ENCODE peak calls at places on chromosome 14, in seven cellular contexts. One of them, this sample, is unnamed.

GRCh38 chr14:96104469-96105057 is 65.4 kb downstream of the C14orf132 start:
- DNase-seq in NCI-H1048: no peak
- DNase-seq in HCEC 1CT: peak
- DNase-seq in stimulated activated CD4-positive, alpha-beta T cell treated with anti-CD3 and anti-CD28 coated beads, Interleukin-1b, Interleukin-23, amount 100 ng/mL, for 48 hours: no peak
- DNase-seq in GM12891: no peak
- DNase-seq in hepatocyte: peak
- DNase-seq in pancreas: peak
- DNase-seq in this sample: no peak

GRCh38 chr14:64478634-64479250 is 13.4 kb downstream of the AKAP5 start:
- DNase-seq in NCI-H1048: no peak
- DNase-seq in HCEC 1CT: no peak
- DNase-seq in stimulated activated CD4-positive, alpha-beta T cell treated with anti-CD3 and anti-CD28 coated beads, Interleukin-1b, Interleukin-23, amount 100 ng/mL, for 48 hours: no peak
- DNase-seq in GM12891: no peak
- DNase-seq in hepatocyte: no peak
- DNase-seq in pancreas: no peak
- DNase-seq in this sample: no peak

GRCh38 chr14:75702606-75703261 is 41.7 kb downstream of the TTLL5 start:
- DNase-seq in NCI-H1048: no peak
- DNase-seq in HCEC 1CT: no peak
- DNase-seq in stimulated activated CD4-positive, alpha-beta T cell treated with anti-CD3 and anti-CD28 coated beads, Interleukin-1b, Interleukin-23, amount 100 ng/mL, for 48 hours: no peak
- DNase-seq in GM12891: no peak
- DNase-seq in hepatocyte: no peak
- DNase-seq in pancreas: no peak
- DNase-seq in this sample: no peak

GRCh38 chr14:50835280-50835679 is 4.3 kb upstream of the NIN start:
- DNase-seq in NCI-H1048: no peak
- DNase-seq in HCEC 1CT: no peak
- DNase-seq in stimulated activated CD4-positive, alpha-beta T cell treated with anti-CD3 and anti-CD28 coated beads, Interleukin-1b, Interleukin-23, amount 100 ng/mL, for 48 hours: no peak
- DNase-seq in GM12891: no peak
- DNase-seq in hepatocyte: no peak
- DNase-seq in pancreas: no peak
- DNase-seq in this sample: no peak

GRCh38 chr14:45089813-45090212 is 5.9 kb downstream of the PRPF39 start:
- DNase-seq in NCI-H1048: no peak
- DNase-seq in HCEC 1CT: peak
- DNase-seq in stimulated activated CD4-positive, alpha-beta T cell treated with anti-CD3 and anti-CD28 coated beads, Interleukin-1b, Interleukin-23, amount 100 ng/mL, for 48 hours: peak
- DNase-seq in GM12891: no peak
- DNase-seq in hepatocyte: no peak
- DNase-seq in pancreas: no peak
- DNase-seq in this sample: no peak

GRCh38 chr14:101028971-101029667 is 125.6 kb upstream of the RTL1 start:
- DNase-seq in NCI-H1048: no peak
- DNase-seq in HCEC 1CT: no peak
- DNase-seq in stimulated activated CD4-positive, alpha-beta T cell treated with anti-CD3 and anti-CD28 coated beads, Interleukin-1b, Interleukin-23, amount 100 ng/mL, for 48 hours: no peak
- DNase-seq in GM12891: no peak
- DNase-seq in hepatocyte: no peak
- DNase-seq in pancreas: no peak
- DNase-seq in this sample: no peak

GRCh38 chr14:60736494-60736893 is 1.9 kb downstream of the MNAT1 start:
- DNase-seq in NCI-H1048: no peak
- DNase-seq in HCEC 1CT: peak
- DNase-seq in stimulated activated CD4-positive, alpha-beta T cell treated with anti-CD3 and anti-CD28 coated beads, Interleukin-1b, Interleukin-23, amount 100 ng/mL, for 48 hours: no peak
- DNase-seq in GM12891: no peak
- DNase-seq in hepatocyte: peak
- DNase-seq in pancreas: no peak
- DNase-seq in this sample: no peak

GRCh38 chr14:75399819-75400678 is 27.8 kb upstream of the JDP2 start:
- DNase-seq in NCI-H1048: no peak
- DNase-seq in HCEC 1CT: peak
- DNase-seq in stimulated activated CD4-positive, alpha-beta T cell treated with anti-CD3 and anti-CD28 coated beads, Interleukin-1b, Interleukin-23, amount 100 ng/mL, for 48 hours: no peak
- DNase-seq in GM12891: no peak
- DNase-seq in hepatocyte: peak
- DNase-seq in pancreas: peak
- DNase-seq in this sample: no peak

GRCh38 chr14:35403085-35403396 is 1.5 kb downstream of the NFKBIA start:
- DNase-seq in NCI-H1048: no peak
- DNase-seq in HCEC 1CT: no peak
- DNase-seq in stimulated activated CD4-positive, alpha-beta T cell treated with anti-CD3 and anti-CD28 coated beads, Interleukin-1b, Interleukin-23, amount 100 ng/mL, for 48 hours: peak
- DNase-seq in GM12891: no peak
- DNase-seq in hepatocyte: peak
- DNase-seq in pancreas: peak
- DNase-seq in this sample: no peak

GRCh38 chr14:104579507-104579906 is at the start of gene C14orf180:
- DNase-seq in NCI-H1048: no peak
- DNase-seq in HCEC 1CT: no peak
- DNase-seq in stimulated activated CD4-positive, alpha-beta T cell treated with anti-CD3 and anti-CD28 coated beads, Interleukin-1b, Interleukin-23, amount 100 ng/mL, for 48 hours: no peak
- DNase-seq in GM12891: no peak
- DNase-seq in hepatocyte: no peak
- DNase-seq in pancreas: peak
- DNase-seq in this sample: no peak

GRCh38 chr14:68153275-68153674 is 333.7 kb downstream of the RAD51B start:
- DNase-seq in NCI-H1048: peak
- DNase-seq in HCEC 1CT: no peak
- DNase-seq in stimulated activated CD4-positive, alpha-beta T cell treated with anti-CD3 and anti-CD28 coated beads, Interleukin-1b, Interleukin-23, amount 100 ng/mL, for 48 hours: no peak
- DNase-seq in GM12891: no peak
- DNase-seq in hepatocyte: no peak
- DNase-seq in pancreas: no peak
- DNase-seq in this sample: no peak

GRCh38 chr14:57244103-57244502 is 24.6 kb downstream of the EXOC5 start:
- DNase-seq in NCI-H1048: no peak
- DNase-seq in HCEC 1CT: no peak
- DNase-seq in stimulated activated CD4-positive, alpha-beta T cell treated with anti-CD3 and anti-CD28 coated beads, Interleukin-1b, Interleukin-23, amount 100 ng/mL, for 48 hours: no peak
- DNase-seq in GM12891: no peak
- DNase-seq in hepatocyte: no peak
- DNase-seq in pancreas: no peak
- DNase-seq in this sample: no peak

GRCh38 chr14:44895716-44896115 is 66.0 kb downstream of the KLHL28 start:
- DNase-seq in NCI-H1048: no peak
- DNase-seq in HCEC 1CT: peak
- DNase-seq in stimulated activated CD4-positive, alpha-beta T cell treated with anti-CD3 and anti-CD28 coated beads, Interleukin-1b, Interleukin-23, amount 100 ng/mL, for 48 hours: no peak
- DNase-seq in GM12891: no peak
- DNase-seq in hepatocyte: peak
- DNase-seq in pancreas: no peak
- DNase-seq in this sample: peak

GRCh38 chr14:76678244-76678643 is 83.0 kb upstream of the VASH1 start:
- DNase-seq in NCI-H1048: no peak
- DNase-seq in HCEC 1CT: no peak
- DNase-seq in stimulated activated CD4-positive, alpha-beta T cell treated with anti-CD3 and anti-CD28 coated beads, Interleukin-1b, Interleukin-23, amount 100 ng/mL, for 48 hours: no peak
- DNase-seq in GM12891: no peak
- DNase-seq in hepatocyte: no peak
- DNase-seq in pancreas: no peak
- DNase-seq in this sample: no peak

GRCh38 chr14:74913986-74914573 is 9.0 kb downstream of the RPS6KL1 start:
- DNase-seq in NCI-H1048: no peak
- DNase-seq in HCEC 1CT: peak
- DNase-seq in stimulated activated CD4-positive, alpha-beta T cell treated with anti-CD3 and anti-CD28 coated beads, Interleukin-1b, Interleukin-23, amount 100 ng/mL, for 48 hours: no peak
- DNase-seq in GM12891: no peak
- DNase-seq in hepatocyte: peak
- DNase-seq in pancreas: peak
- DNase-seq in this sample: peak

GRCh38 chr14:25400607-25401206 is 350.8 kb upstream of the STXBP6 start:
- DNase-seq in NCI-H1048: peak
- DNase-seq in HCEC 1CT: peak
- DNase-seq in stimulated activated CD4-positive, alpha-beta T cell treated with anti-CD3 and anti-CD28 coated beads, Interleukin-1b, Interleukin-23, amount 100 ng/mL, for 48 hours: peak
- DNase-seq in GM12891: no peak
- DNase-seq in hepatocyte: peak
- DNase-seq in pancreas: no peak
- DNase-seq in this sample: no peak

GRCh38 chr14:72810201-72810600 is 83.7 kb downstream of the DPF3 start:
- DNase-seq in NCI-H1048: no peak
- DNase-seq in HCEC 1CT: no peak
- DNase-seq in stimulated activated CD4-positive, alpha-beta T cell treated with anti-CD3 and anti-CD28 coated beads, Interleukin-1b, Interleukin-23, amount 100 ng/mL, for 48 hours: peak
- DNase-seq in GM12891: no peak
- DNase-seq in hepatocyte: no peak
- DNase-seq in pancreas: no peak
- DNase-seq in this sample: no peak

GRCh38 chr14:61561657-61562276 is 133.5 kb upstream of the HIF1A start:
- DNase-seq in NCI-H1048: no peak
- DNase-seq in HCEC 1CT: peak
- DNase-seq in stimulated activated CD4-positive, alpha-beta T cell treated with anti-CD3 and anti-CD28 coated beads, Interleukin-1b, Interleukin-23, amount 100 ng/mL, for 48 hours: no peak
- DNase-seq in GM12891: no peak
- DNase-seq in hepatocyte: peak
- DNase-seq in pancreas: no peak
- DNase-seq in this sample: no peak

GRCh38 chr14:105314287-105315185 is at the start of gene PACS2:
- DNase-seq in NCI-H1048: peak
- DNase-seq in HCEC 1CT: peak
- DNase-seq in stimulated activated CD4-positive, alpha-beta T cell treated with anti-CD3 and anti-CD28 coated beads, Interleukin-1b, Interleukin-23, amount 100 ng/mL, for 48 hours: peak
- DNase-seq in GM12891: peak
- DNase-seq in hepatocyte: peak
- DNase-seq in pancreas: peak
- DNase-seq in this sample: peak

GRCh38 chr14:35730871-35731270 is 78.2 kb downstream of the RALGAPA1 start:
- DNase-seq in NCI-H1048: no peak
- DNase-seq in HCEC 1CT: no peak
- DNase-seq in stimulated activated CD4-positive, alpha-beta T cell treated with anti-CD3 and anti-CD28 coated beads, Interleukin-1b, Interleukin-23, amount 100 ng/mL, for 48 hours: no peak
- DNase-seq in GM12891: no peak
- DNase-seq in hepatocyte: no peak
- DNase-seq in pancreas: no peak
- DNase-seq in this sample: no peak

GRCh38 chr14:36874396-36875138 is 212.9 kb downstream of the PAX9 start:
- DNase-seq in NCI-H1048: no peak
- DNase-seq in HCEC 1CT: no peak
- DNase-seq in stimulated activated CD4-positive, alpha-beta T cell treated with anti-CD3 and anti-CD28 coated beads, Interleukin-1b, Interleukin-23, amount 100 ng/mL, for 48 hours: no peak
- DNase-seq in GM12891: no peak
- DNase-seq in hepatocyte: no peak
- DNase-seq in pancreas: no peak
- DNase-seq in this sample: no peak

GRCh38 chr14:79201545-79202247 is 1009.6 kb downstream of the DIO2 start:
- DNase-seq in NCI-H1048: no peak
- DNase-seq in HCEC 1CT: no peak
- DNase-seq in stimulated activated CD4-positive, alpha-beta T cell treated with anti-CD3 and anti-CD28 coated beads, Interleukin-1b, Interleukin-23, amount 100 ng/mL, for 48 hours: no peak
- DNase-seq in GM12891: no peak
- DNase-seq in hepatocyte: peak
- DNase-seq in pancreas: no peak
- DNase-seq in this sample: no peak

GRCh38 chr14:21097616-21098133 is 780 bp downstream of the ZNF219 start:
- DNase-seq in NCI-H1048: no peak
- DNase-seq in HCEC 1CT: no peak
- DNase-seq in stimulated activated CD4-positive, alpha-beta T cell treated with anti-CD3 and anti-CD28 coated beads, Interleukin-1b, Interleukin-23, amount 100 ng/mL, for 48 hours: no peak
- DNase-seq in GM12891: no peak
- DNase-seq in hepatocyte: peak
- DNase-seq in pancreas: peak
- DNase-seq in this sample: no peak

GRCh38 chr14:64844272-64844671 is 35.4 kb downstream of the SPTB start:
- DNase-seq in NCI-H1048: no peak
- DNase-seq in HCEC 1CT: no peak
- DNase-seq in stimulated activated CD4-positive, alpha-beta T cell treated with anti-CD3 and anti-CD28 coated beads, Interleukin-1b, Interleukin-23, amount 100 ng/mL, for 48 hours: no peak
- DNase-seq in GM12891: no peak
- DNase-seq in hepatocyte: no peak
- DNase-seq in pancreas: no peak
- DNase-seq in this sample: no peak

GRCh38 chr14:75013290-75013689 is 10.6 kb downstream of the EIF2B2 start:
- DNase-seq in NCI-H1048: no peak
- DNase-seq in HCEC 1CT: no peak
- DNase-seq in stimulated activated CD4-positive, alpha-beta T cell treated with anti-CD3 and anti-CD28 coated beads, Interleukin-1b, Interleukin-23, amount 100 ng/mL, for 48 hours: no peak
- DNase-seq in GM12891: no peak
- DNase-seq in hepatocyte: no peak
- DNase-seq in pancreas: no peak
- DNase-seq in this sample: no peak

GRCh38 chr14:83147006-83147405 is 1613.4 kb upstream of the SEL1L start:
- DNase-seq in NCI-H1048: no peak
- DNase-seq in HCEC 1CT: no peak
- DNase-seq in stimulated activated CD4-positive, alpha-beta T cell treated with anti-CD3 and anti-CD28 coated beads, Interleukin-1b, Interleukin-23, amount 100 ng/mL, for 48 hours: no peak
- DNase-seq in GM12891: no peak
- DNase-seq in hepatocyte: no peak
- DNase-seq in pancreas: no peak
- DNase-seq in this sample: no peak

GRCh38 chr14:66495214-66496098 is 9.3 kb downstream of the CCDC196 start:
- DNase-seq in NCI-H1048: no peak
- DNase-seq in HCEC 1CT: peak
- DNase-seq in stimulated activated CD4-positive, alpha-beta T cell treated with anti-CD3 and anti-CD28 coated beads, Interleukin-1b, Interleukin-23, amount 100 ng/mL, for 48 hours: peak
- DNase-seq in GM12891: peak
- DNase-seq in hepatocyte: peak
- DNase-seq in pancreas: no peak
- DNase-seq in this sample: no peak

GRCh38 chr14:99603965-99604765 is at the start of gene CCDC85C:
- DNase-seq in NCI-H1048: peak
- DNase-seq in HCEC 1CT: peak
- DNase-seq in stimulated activated CD4-positive, alpha-beta T cell treated with anti-CD3 and anti-CD28 coated beads, Interleukin-1b, Interleukin-23, amount 100 ng/mL, for 48 hours: peak
- DNase-seq in GM12891: peak
- DNase-seq in hepatocyte: peak
- DNase-seq in pancreas: peak
- DNase-seq in this sample: peak

GRCh38 chr14:46018846-46019420 is 632.6 kb downstream of the RPL10L start:
- DNase-seq in NCI-H1048: no peak
- DNase-seq in HCEC 1CT: no peak
- DNase-seq in stimulated activated CD4-positive, alpha-beta T cell treated with anti-CD3 and anti-CD28 coated beads, Interleukin-1b, Interleukin-23, amount 100 ng/mL, for 48 hours: no peak
- DNase-seq in GM12891: no peak
- DNase-seq in hepatocyte: no peak
- DNase-seq in pancreas: no peak
- DNase-seq in this sample: no peak

GRCh38 chr14:57530571-57530970 is 36.9 kb upstream of the CCDC198 start:
- DNase-seq in NCI-H1048: no peak
- DNase-seq in HCEC 1CT: no peak
- DNase-seq in stimulated activated CD4-positive, alpha-beta T cell treated with anti-CD3 and anti-CD28 coated beads, Interleukin-1b, Interleukin-23, amount 100 ng/mL, for 48 hours: no peak
- DNase-seq in GM12891: no peak
- DNase-seq in hepatocyte: no peak
- DNase-seq in pancreas: no peak
- DNase-seq in this sample: no peak

GRCh38 chr14:104688755-104689619 is at the start of gene INF2:
- DNase-seq in NCI-H1048: no peak
- DNase-seq in HCEC 1CT: peak
- DNase-seq in stimulated activated CD4-positive, alpha-beta T cell treated with anti-CD3 and anti-CD28 coated beads, Interleukin-1b, Interleukin-23, amount 100 ng/mL, for 48 hours: peak
- DNase-seq in GM12891: peak
- DNase-seq in hepatocyte: peak
- DNase-seq in pancreas: peak
- DNase-seq in this sample: peak

GRCh38 chr14:95319312-95320075 is at the start of gene CLMN:
- DNase-seq in NCI-H1048: no peak
- DNase-seq in HCEC 1CT: no peak
- DNase-seq in stimulated activated CD4-positive, alpha-beta T cell treated with anti-CD3 and anti-CD28 coated beads, Interleukin-1b, Interleukin-23, amount 100 ng/mL, for 48 hours: no peak
- DNase-seq in GM12891: peak
- DNase-seq in hepatocyte: peak
- DNase-seq in pancreas: peak
- DNase-seq in this sample: peak

GRCh38 chr14:92430686-92431085 is 82.9 kb upstream of the RIN3 start:
- DNase-seq in NCI-H1048: no peak
- DNase-seq in HCEC 1CT: no peak
- DNase-seq in stimulated activated CD4-positive, alpha-beta T cell treated with anti-CD3 and anti-CD28 coated beads, Interleukin-1b, Interleukin-23, amount 100 ng/mL, for 48 hours: no peak
- DNase-seq in GM12891: no peak
- DNase-seq in hepatocyte: no peak
- DNase-seq in pancreas: no peak
- DNase-seq in this sample: no peak

GRCh38 chr14:74257078-74257987 is 18.1 kb downstream of the VSX2 start:
- DNase-seq in NCI-H1048: no peak
- DNase-seq in HCEC 1CT: peak
- DNase-seq in stimulated activated CD4-positive, alpha-beta T cell treated with anti-CD3 and anti-CD28 coated beads, Interleukin-1b, Interleukin-23, amount 100 ng/mL, for 48 hours: peak
- DNase-seq in GM12891: peak
- DNase-seq in hepatocyte: peak
- DNase-seq in pancreas: peak
- DNase-seq in this sample: peak

GRCh38 chr14:67562025-67562775 is 29.1 kb downstream of the PLEKHH1 start:
- DNase-seq in NCI-H1048: no peak
- DNase-seq in HCEC 1CT: no peak
- DNase-seq in stimulated activated CD4-positive, alpha-beta T cell treated with anti-CD3 and anti-CD28 coated beads, Interleukin-1b, Interleukin-23, amount 100 ng/mL, for 48 hours: no peak
- DNase-seq in GM12891: no peak
- DNase-seq in hepatocyte: no peak
- DNase-seq in pancreas: no peak
- DNase-seq in this sample: no peak

GRCh38 chr14:48725001-48725734 is 861.0 kb downstream of the RPS29 start:
- DNase-seq in NCI-H1048: no peak
- DNase-seq in HCEC 1CT: no peak
- DNase-seq in stimulated activated CD4-positive, alpha-beta T cell treated with anti-CD3 and anti-CD28 coated beads, Interleukin-1b, Interleukin-23, amount 100 ng/mL, for 48 hours: no peak
- DNase-seq in GM12891: no peak
- DNase-seq in hepatocyte: no peak
- DNase-seq in pancreas: no peak
- DNase-seq in this sample: no peak

GRCh38 chr14:63470877-63471565 is 72.2 kb downstream of the PPP2R5E start:
- DNase-seq in NCI-H1048: no peak
- DNase-seq in HCEC 1CT: peak
- DNase-seq in stimulated activated CD4-positive, alpha-beta T cell treated with anti-CD3 and anti-CD28 coated beads, Interleukin-1b, Interleukin-23, amount 100 ng/mL, for 48 hours: no peak
- DNase-seq in GM12891: no peak
- DNase-seq in hepatocyte: peak
- DNase-seq in pancreas: no peak
- DNase-seq in this sample: no peak

GRCh38 chr14:102230481-102231210 is 74.3 kb downstream of the MOK start:
- DNase-seq in NCI-H1048: no peak
- DNase-seq in HCEC 1CT: no peak
- DNase-seq in stimulated activated CD4-positive, alpha-beta T cell treated with anti-CD3 and anti-CD28 coated beads, Interleukin-1b, Interleukin-23, amount 100 ng/mL, for 48 hours: no peak
- DNase-seq in GM12891: no peak
- DNase-seq in hepatocyte: no peak
- DNase-seq in pancreas: peak
- DNase-seq in this sample: no peak